ENCODE peak calls at places on chromosomes 11 and 22, in six cellular contexts. Q, R, M, H, U and V are unnamed samples. For H3K4me1, the result is how much of the 10 kb centered on the place peaks cover.

GRCh38 chr22:49302150-49302460 is 525.6 kb downstream of the BRD1 start:
- DNase-seq in Q (no peak), R (no peak), M (no peak), H (no peak), U (no peak), V (peak)

GRCh38 chr22:17773606-17774205 is 563 bp downstream of the BID start:
- DNase-seq in Q (no peak), R (peak), M (peak), H (no peak), U (no peak), V (peak)

GRCh38 chr11:126346586-126346940 is 8.9 kb upstream of the ST3GAL4 start:
- DNase-seq in Q (no peak), R (no peak), M (no peak), H (no peak), U (no peak), V (no peak)

GRCh38 chr22:50725597-50725996 is 12.4 kb upstream of the ACR start:
- DNase-seq in Q (no peak), R (no peak), M (no peak), H (no peak), U (no peak), V (no peak)

GRCh38 chr11:122512688-122513087 is 142.8 kb upstream of the UBASH3B start:
- DNase-seq in Q (no peak), R (no peak), M (no peak), H (no peak), U (no peak), V (no peak)

GRCh38 chr22:29700206-29700948 is 19.4 kb upstream of the CABP7 start:
- DNase-seq in Q (no peak), R (no peak), M (peak), H (no peak), U (peak), V (no peak)

GRCh38 chr11:73372371-73372993 is 3.7 kb upstream of the RELT start:
- DNase-seq in Q (peak), R (peak), M (no peak), H (no peak), U (peak), V (no peak)

GRCh38 chr22:33842421-33843094 is 77.7 kb downstream of the LARGE1 start:
- DNase-seq in Q (no peak), R (no peak), M (no peak), H (no peak), U (no peak), V (no peak)

GRCh38 chr11:22554221-22554620 is 71.4 kb downstream of the FANCF start:
- DNase-seq in Q (no peak), R (no peak), M (no peak), H (no peak), U (no peak), V (no peak)

GRCh38 chr11:76783294-76783900 is at the start of gene TSKU:
- DNase-seq in Q (no peak), R (no peak), M (no peak), H (no peak), U (no peak), V (no peak)

GRCh38 chr11:114181752-114182151 is 114.4 kb upstream of the NNMT start:
- DNase-seq in Q (no peak), R (no peak), M (no peak), H (no peak), U (no peak), V (no peak)

GRCh38 chr22:44933829-44934735 is 75.7 kb downstream of the PHF21B start:
- DNase-seq in Q (no peak), R (no peak), M (no peak), H (no peak), U (no peak), V (no peak)

GRCh38 chr22:27450448-27450847 is 351.1 kb downstream of the MN1 start:
- DNase-seq in Q (no peak), R (no peak), M (no peak), H (no peak), U (no peak), V (no peak)

GRCh38 chr11:17352925-17353227 is 1.3 kb downstream of the NCR3LG1 start:
- DNase-seq in Q (no peak), R (peak), M (peak), H (peak), U (peak), V (peak)

GRCh38 chr11:114367244-114367957 is 32.9 kb downstream of the C11orf71 start:
- DNase-seq in Q (no peak), R (no peak), M (no peak), H (no peak), U (no peak), V (no peak)

GRCh38 chr11:108895579-108896480 is 231.0 kb downstream of the DDX10 start:
- DNase-seq in Q (no peak), R (no peak), M (peak), H (no peak), U (no peak), V (no peak)

GRCh38 chr11:99505831-99506230 is 485.1 kb downstream of the CNTN5 start:
- DNase-seq in Q (no peak), R (no peak), M (no peak), H (no peak), U (no peak), V (no peak)

GRCh38 chr11:235998-236773 is at the start of gene SIRT3:
- DNase-seq in Q (peak), R (peak), M (peak), H (peak), U (peak), V (peak)

GRCh38 chr11:17020831-17021230 is 6.6 kb upstream of the PLEKHA7 start:
- DNase-seq in Q (no peak), R (no peak), M (no peak), H (no peak), U (no peak), V (no peak)

GRCh38 chr22:28441720-28442263 is 237.8 kb downstream of the TTC28 start:
- DNase-seq in Q (no peak), R (no peak), M (no peak), H (peak), U (no peak), V (peak)

GRCh38 chr11:65932558-65932919 is 12.7 kb upstream of the TSGA10IP start:
- DNase-seq in Q (no peak), R (peak), M (no peak), H (no peak), U (no peak), V (no peak)

GRCh38 chr11:126164781-126165180 is 46.7 kb downstream of the RPUSD4 start:
- DNase-seq in Q (no peak), R (no peak), M (no peak), H (no peak), U (no peak), V (no peak)

GRCh38 chr11:131544591-131544990 is 174.2 kb downstream of the NTM start:
- DNase-seq in Q (no peak), R (no peak), M (no peak), H (no peak), U (no peak), V (no peak)

GRCh38 chr11:57778318-57779037 is 16.9 kb downstream of the CTNND1 start:
- DNase-seq in Q (peak), R (peak), M (peak), H (peak), U (peak), V (peak)

GRCh38 chr22:39205344-39206021 is 39.3 kb downstream of the PDGFB start:
- DNase-seq in Q (peak), R (peak), M (peak), H (no peak), U (no peak), V (no peak)

GRCh38 chr22:36198936-36199616 is 2.5 kb downstream of the APOL4 start:
- DNase-seq in Q (no peak), R (no peak), M (no peak), H (no peak), U (no peak), V (no peak)
- H3K4me1 ChIP-seq in Q (under half), R (under half), M (under half), H (under half), U (under half), V (under half)

GRCh38 chr11:33257160-33257896 is at the start of gene HIPK3:
- DNase-seq in Q (no peak), R (peak), M (peak), H (peak), U (peak), V (peak)
- TF ChIP-seq POLR2A in Q (no peak), R (peak), M (peak), H (peak), U (peak), V (no peak)

GRCh38 chr11:62603072-62603408 is 1.4 kb upstream of the MTA2 start:
- DNase-seq in Q (no peak), R (no peak), M (no peak), H (peak), U (peak), V (peak)
- H3K4me3 ChIP-seq in Q (no peak), R (no peak), M (no peak), H (peak), U (peak), V (peak)

DNA sequence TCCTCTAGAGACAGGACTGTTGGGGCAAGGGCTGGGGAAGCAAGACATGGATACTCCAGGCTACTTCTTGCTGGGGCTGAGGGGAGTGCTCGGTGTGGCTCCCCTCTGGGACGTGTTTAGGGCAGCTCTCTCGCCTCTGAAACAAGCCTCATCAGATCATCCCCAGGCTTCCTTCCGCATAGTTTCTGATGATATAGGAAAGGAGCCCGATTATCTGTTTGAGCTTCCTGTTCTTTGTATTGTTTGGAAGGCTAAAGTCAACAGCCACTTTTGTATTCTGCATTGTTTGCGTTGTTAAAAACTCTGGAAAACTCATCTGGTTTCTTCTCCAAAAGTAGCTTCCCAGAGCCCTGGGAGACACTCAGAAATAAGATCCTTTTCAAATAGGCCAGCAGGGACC is 18.8 kb downstream of the CD44 start:
- DNase-seq in Q (no peak), R (no peak), M (no peak), H (no peak), U (no peak), V (no peak)
- H3K4me1 ChIP-seq in Q (half or more), R (half or more), M (under half), H (under half), U (under half), V (under half)

GRCh38 chr22:41522813-41523212 is 21.5 kb downstream of the POLR3H start:
- DNase-seq in Q (no peak), R (no peak), M (no peak), H (no peak), U (no peak), V (no peak)
- TF ChIP-seq POLR2A in Q (no peak), R (no peak), M (no peak), H (no peak), U (no peak), V (no peak)

DNA sequence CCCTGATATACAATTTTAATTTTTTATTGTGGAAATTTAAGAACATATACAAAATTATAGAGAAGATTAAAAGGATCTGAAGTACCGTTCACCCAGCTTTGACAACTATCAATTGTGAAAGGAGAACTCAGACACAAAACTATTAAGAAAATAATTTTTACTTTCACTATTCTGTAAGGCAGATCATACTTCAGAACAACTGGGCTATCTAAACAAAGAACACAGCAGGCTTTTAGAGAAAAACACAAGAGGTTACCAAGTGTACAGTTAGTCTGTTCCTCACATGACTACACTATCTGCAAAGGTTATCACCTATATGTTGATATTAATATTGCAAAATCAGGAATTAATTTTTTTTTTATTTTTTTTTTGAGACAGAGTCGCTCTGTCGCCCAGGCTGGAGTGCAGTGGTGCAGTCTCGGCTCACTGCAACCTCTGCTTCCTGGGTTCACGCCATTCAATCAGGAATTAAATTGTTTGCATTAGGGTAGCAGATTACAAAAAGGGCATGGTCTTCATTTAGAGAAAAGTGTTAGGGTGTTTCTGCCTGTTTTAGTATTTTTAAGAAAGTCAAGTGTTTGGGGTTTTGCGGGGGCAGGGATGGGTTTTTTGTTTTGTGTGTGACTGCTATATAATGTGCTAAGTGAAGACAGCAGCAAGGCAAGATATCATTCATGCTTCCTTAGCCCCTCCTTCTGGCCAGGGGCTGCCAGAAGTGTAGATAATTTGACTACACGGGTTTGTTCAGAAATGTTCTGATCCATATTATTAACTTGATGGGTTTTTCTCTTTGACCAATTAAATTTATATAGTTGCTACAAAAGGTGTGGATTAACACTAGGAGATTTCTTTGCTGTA is 27.6 kb upstream of the SIK2 start:
- DNase-seq in Q (no peak), R (no peak), M (no peak), H (no peak), U (no peak), V (no peak)
- H3K4me3 ChIP-seq in Q (no peak), R (no peak), M (no peak), H (no peak), U (peak), V (no peak)

GRCh38 chr11:46220313-46220712 is 57.1 kb upstream of the CREB3L1 start:
- DNase-seq in Q (no peak), R (no peak), M (no peak), H (no peak), U (no peak), V (no peak)
- H3K4me1 ChIP-seq in Q (under half), R (under half), M (under half), H (under half), U (under half), V (under half)

DNA sequence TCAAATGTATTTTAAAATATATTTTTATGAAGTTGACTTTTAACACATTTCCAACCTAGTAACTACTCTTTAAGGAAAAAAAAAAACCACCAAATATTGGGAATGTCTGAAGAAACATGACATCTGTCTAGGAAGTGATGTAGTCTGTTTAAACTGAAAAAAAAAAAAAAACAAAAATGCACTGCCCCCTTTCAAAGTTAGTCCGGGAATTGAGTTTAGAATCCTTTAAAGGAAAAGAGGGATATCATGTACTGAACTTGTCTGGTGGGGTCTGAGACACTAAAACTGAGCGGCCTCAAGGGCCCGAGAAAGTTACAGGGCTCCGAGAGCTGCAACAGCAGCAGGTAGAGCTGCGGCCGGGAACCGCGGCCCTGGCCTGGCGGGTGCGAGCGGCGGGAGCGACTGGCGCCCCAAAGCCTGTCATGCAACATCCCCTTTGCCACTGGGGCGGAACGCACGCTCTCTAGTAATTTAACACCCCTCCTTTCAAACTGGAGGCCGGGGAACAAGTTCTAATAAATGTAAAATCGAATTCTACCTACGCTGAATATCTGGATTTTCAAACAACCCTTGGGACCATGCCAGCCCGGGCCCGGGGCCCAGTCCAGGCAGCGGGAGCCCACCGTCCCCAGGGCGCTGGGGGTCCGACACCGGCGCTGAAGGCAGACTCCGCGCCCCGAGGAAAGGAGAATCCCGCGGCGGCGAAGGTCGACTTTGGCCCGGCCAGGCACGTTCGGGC is 758 bp downstream of the RDX start:
- DNase-seq in Q (no peak), R (no peak), M (peak), H (peak), U (peak), V (peak)
- TF ChIP-seq POLR2A in Q (no peak), R (no peak), M (no peak), H (peak), U (no peak), V (no peak)

GRCh38 chr11:13140873-13141655 is 131.9 kb downstream of the RASSF10 start:
- DNase-seq in Q (no peak), R (no peak), M (peak), H (no peak), U (no peak), V (no peak)
- H3K4me3 ChIP-seq in Q (no peak), R (no peak), M (no peak), H (no peak), U (no peak), V (no peak)

DNA sequence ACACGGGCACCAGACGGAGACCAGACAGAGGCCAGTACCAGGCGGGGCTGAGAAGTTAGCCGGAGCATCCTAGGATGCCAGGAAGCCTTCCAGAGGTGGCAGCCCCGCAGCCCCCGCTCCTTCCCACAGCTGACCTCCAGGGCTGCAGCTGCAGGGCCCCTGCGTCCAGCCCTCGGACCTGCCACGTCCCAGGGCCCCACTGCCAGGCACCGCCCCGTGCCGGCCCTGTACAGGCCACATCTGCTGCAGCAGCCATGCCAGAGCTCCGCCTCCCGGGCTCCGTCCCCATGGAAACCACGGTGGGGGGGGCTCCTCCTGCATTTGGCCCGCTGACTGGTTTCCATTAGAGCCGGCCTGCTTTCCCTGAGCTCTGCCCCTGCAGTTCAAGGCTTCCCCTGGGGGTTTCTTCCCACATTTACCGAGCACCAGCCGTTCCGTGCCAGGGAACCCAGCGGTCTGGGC is 62.5 kb upstream of the PPARA start:
- DNase-seq in Q (no peak), R (no peak), M (peak), H (peak), U (peak), V (peak)
- H3K4me1 ChIP-seq in Q (under half), R (half or more), M (under half), H (half or more), U (half or more), V (half or more)